ENCODE peak calls at places on chromosome 20, in seven cellular contexts. F is GM23248, E is DND-41, L is HCT116, C is neuronal stem cell, M is hepatocyte, D is trophoblast cell. N is an unnamed sample.

GRCh38 chr20:8940311-8940710 is 128.6 kb upstream of the PLCB4 start:
- DNase-seq in C (no peak), F (no peak), E (no peak), D (no peak), L (no peak), M (no peak), N (no peak)

GRCh38 chr20:1184260-1184637 is 532 bp downstream of the TMEM74B start:
- DNase-seq in M (no peak), L (no peak), F (no peak), D (no peak), C (no peak), E (no peak), N (no peak)

GRCh38 chr20:58583586-58583985 is 67.5 kb upstream of the STX16 start:
- DNase-seq in M (no peak), C (no peak), F (no peak), L (no peak), E (no peak), D (no peak), N (no peak)

GRCh38 chr20:60040471-60041162 is 82.4 kb downstream of the CDH26 start:
- DNase-seq in D (no peak), F (no peak), L (no peak), E (no peak), C (no peak), M (no peak), N (no peak)

GRCh38 chr20:20856306-20856705 is 143.9 kb upstream of the RALGAPA2 start:
- DNase-seq in F (no peak), L (no peak), C (no peak), D (no peak), M (no peak), E (no peak), N (peak; percentile 41)

GRCh38 chr20:916125-916799 is at the start of gene ANGPT4:
- DNase-seq in M (no peak), L (no peak), E (no peak), D (peak; percentile 33), C (peak; percentile 20), F (peak; percentile 27), N (peak; percentile 45)

GRCh38 chr20:15359056-15359455 is 1021.6 kb upstream of the FLRT3 start:
- DNase-seq in F (peak; percentile 78), M (no peak), L (no peak), E (no peak), C (no peak), D (no peak), N (no peak)

GRCh38 chr20:38043512-38044300 is 10.2 kb downstream of the RPRD1B start:
- DNase-seq in M (peak; percentile 32), L (no peak), E (no peak), D (peak; percentile 80), C (no peak), F (peak; percentile 91), N (peak; percentile 54)

GRCh38 chr20:61436674-61437279 is 184.7 kb downstream of the CDH4 start:
- DNase-seq in D (no peak), M (no peak), E (no peak), L (no peak), C (peak; percentile 91), F (peak; percentile 51), N (peak; percentile 100)

GRCh38 chr20:61437280-61438206 is 185.5 kb downstream of the CDH4 start:
- DNase-seq in D (no peak), C (peak; percentile 52), L (no peak), F (peak; percentile 12), M (no peak), E (no peak), N (peak; percentile 87)

GRCh38 chr20:61435184-61435822 is 183.2 kb downstream of the CDH4 start:
- DNase-seq in M (no peak), E (no peak), D (no peak), C (no peak), F (no peak), L (no peak), N (no peak)

GRCh38 chr20:61435823-61436220 is 183.8 kb downstream of the CDH4 start:
- DNase-seq in L (no peak), C (no peak), M (no peak), D (no peak), E (no peak), F (no peak), N (no peak)

DNA sequence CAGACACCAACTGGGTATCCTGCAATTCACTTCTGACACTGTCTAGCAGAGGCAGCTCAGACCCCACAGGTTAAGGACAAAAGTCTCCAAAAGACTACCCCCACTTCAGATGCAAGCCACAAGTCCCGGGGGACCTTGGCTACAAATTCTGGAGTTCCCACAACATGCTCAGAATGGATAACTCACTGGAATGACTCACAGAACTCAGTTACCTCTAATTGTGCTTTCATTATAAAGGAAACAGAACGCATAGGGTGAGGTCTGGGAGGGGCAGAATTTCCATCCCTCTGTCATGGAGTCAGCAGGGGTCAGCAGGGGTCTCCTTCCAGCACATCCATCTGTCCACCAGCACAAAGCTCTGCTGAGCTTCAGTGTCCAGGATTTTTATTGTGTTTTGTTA is 184.2 kb downstream of the CDH4 start:
- DNase-seq in L (no peak), C (no peak), M (no peak), D (no peak), E (no peak), F (peak; percentile 83), N (peak; percentile 89)
- H3K4me2 ChIP-seq in L (no peak overlapping the region), C (peak overlapping the region; percentile 46), M (no peak overlapping the region), D (no peak overlapping the region), E (no peak overlapping the region), F (no peak overlapping the region), N (peak overlapping the region; percentile 11)

GRCh38 chr20:64065062-64065972 is 2.3 kb downstream of the TCEA2 start:
- DNase-seq in M (no peak), C (no peak), E (no peak), F (no peak), L (no peak), D (no peak), N (no peak)

GRCh38 chr20:64063389-64064144 is 569 bp downstream of the TCEA2 start:
- DNase-seq in L (no peak), M (peak; percentile 67), C (no peak), D (no peak), E (no peak), F (peak; percentile 72), N (no peak)

GRCh38 chr20:64062596-64063388 is at the start of gene TCEA2:
- DNase-seq in C (peak; percentile 91), F (peak; percentile 99), E (peak; percentile 98), M (peak; percentile 99), D (peak; percentile 95), L (peak; percentile 82), N (peak; percentile 94)

GRCh38 chr20:64065973-64066341 is 3.0 kb downstream of the TCEA2 start:
- DNase-seq in E (no peak), L (peak; percentile 62), C (no peak), M (no peak), F (peak; percentile 77), D (no peak), N (peak; percentile 89)

DNA sequence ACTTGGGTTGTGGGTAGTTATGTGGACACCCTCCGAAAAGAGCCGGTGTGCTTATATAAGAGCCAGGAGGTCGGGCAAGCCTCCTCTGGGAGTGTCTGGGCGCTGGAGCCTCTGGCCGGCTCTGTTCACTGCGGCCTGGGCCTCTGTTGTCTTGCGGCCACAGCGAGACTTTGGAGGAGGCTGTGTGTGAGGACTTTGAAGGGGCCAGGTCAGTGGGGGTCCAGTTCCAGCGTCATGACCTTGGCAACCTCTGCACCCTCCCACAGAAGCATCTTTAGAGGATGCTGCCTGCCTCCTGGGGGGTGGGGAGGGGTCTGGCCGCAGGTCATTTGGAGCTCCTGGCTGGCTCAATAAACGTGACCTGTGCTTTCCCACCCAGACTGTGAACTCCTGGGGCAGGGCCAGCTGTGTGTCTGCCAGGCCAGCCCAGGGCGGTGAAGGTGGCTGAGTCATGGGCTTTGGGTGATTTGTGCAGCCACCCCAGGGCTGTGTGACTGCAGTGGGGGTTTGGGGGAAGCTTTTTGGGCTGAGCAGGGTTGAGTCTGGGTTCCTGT is 1.2 kb downstream of the TCEA2 start:
- DNase-seq in L (peak; percentile 22), F (peak; percentile 89), M (no peak), D (no peak), E (no peak), C (no peak), N (no peak)
- H3K4me1 ChIP-seq in L (peaks cover 54% of the 10 kb centered on the region), F (peaks cover 27% of the 10 kb centered on the region), M (peaks cover 13% of the 10 kb centered on the region), D (peaks cover 15% of the 10 kb centered on the region), E (peaks cover 34% of the 10 kb centered on the region), C (peaks cover 17% of the 10 kb centered on the region), N (peaks cover 3% of the 10 kb centered on the region)

GRCh38 chr20:24761220-24762065 is 187.6 kb upstream of the CST7 start:
- DNase-seq in F (no peak), C (no peak), L (no peak), M (no peak), E (peak; percentile 1), D (no peak), N (no peak)

GRCh38 chr20:24762371-24762770 is 186.7 kb upstream of the CST7 start:
- DNase-seq in F (no peak), C (no peak), M (no peak), D (no peak), L (no peak), E (peak; percentile 1), N (no peak)

GRCh38 chr20:24764027-24764797 is 184.9 kb upstream of the CST7 start:
- DNase-seq in F (no peak), E (peak; percentile 3), M (no peak), C (no peak), L (no peak), D (no peak), N (no peak)

GRCh38 chr20:24763386-24764026 is 185.6 kb upstream of the CST7 start:
- DNase-seq in F (no peak), C (no peak), L (no peak), M (no peak), E (peak; percentile 5), D (peak; percentile 81), N (no peak)

GRCh38 chr20:24762791-24763350 is 186.2 kb upstream of the CST7 start:
- DNase-seq in F (no peak), D (no peak), L (no peak), C (no peak), E (peak; percentile 2), M (no peak), N (no peak)
- H3K4me2 ChIP-seq in F (no peak overlapping the region), D (no peak overlapping the region), L (no peak overlapping the region), C (no peak overlapping the region), E (no peak overlapping the region), M (no peak overlapping the region), N (no peak overlapping the region)

GRCh38 chr20:57439432-57439831 is 48.2 kb downstream of the RBM38 start:
- DNase-seq in L (no peak), F (peak; percentile 21), C (no peak), M (no peak), D (no peak), E (no peak), N (no peak)

GRCh38 chr20:57439993-57440392 is 48.8 kb downstream of the RBM38 start:
- DNase-seq in D (no peak), F (no peak), C (no peak), M (no peak), E (no peak), L (no peak), N (no peak)

GRCh38 chr20:57437267-57437666 is 46.1 kb downstream of the RBM38 start:
- DNase-seq in D (no peak), L (no peak), C (no peak), E (no peak), M (no peak), F (no peak), N (no peak)

GRCh38 chr20:57437672-57438330 is 46.6 kb downstream of the RBM38 start:
- DNase-seq in E (no peak), F (no peak), D (peak; percentile 63), C (no peak), L (no peak), M (no peak), N (no peak)

DNA sequence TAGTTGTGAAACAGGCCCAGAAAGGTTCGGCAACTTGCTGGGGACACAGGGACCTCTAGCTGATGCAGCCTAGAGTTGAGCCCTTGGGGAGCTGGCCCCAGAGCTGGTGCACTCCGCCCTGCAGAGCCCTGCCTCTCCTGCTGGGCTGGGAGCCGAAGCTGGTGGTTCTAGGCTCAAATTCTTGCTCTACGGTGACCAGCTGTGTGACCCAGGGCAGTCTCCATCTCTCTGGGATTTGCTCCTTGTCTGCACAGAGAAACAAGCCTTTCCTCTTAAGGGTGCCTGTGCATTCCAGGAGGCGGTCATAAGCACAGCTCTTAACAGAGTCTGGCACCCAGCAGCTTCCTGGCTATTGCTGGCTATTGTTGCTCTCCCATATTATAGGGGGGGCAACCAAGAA is 47.4 kb downstream of the RBM38 start:
- DNase-seq in C (no peak), E (no peak), L (no peak), M (no peak), D (no peak), F (no peak), N (no peak)
- H3K4me1 ChIP-seq in C (peaks cover 23% of the 10 kb centered on the region), E (peaks cover under 1% of the 10 kb centered on the region), L (peaks cover 45% of the 10 kb centered on the region), M (no peaks in the 10 kb centered on the region), D (peaks cover 38% of the 10 kb centered on the region), F (no peaks in the 10 kb centered on the region), N (no peaks in the 10 kb centered on the region)